ENCODE peak calls at places on chromosomes 6 and 20, in five cellular contexts. One of them, this sample, is unnamed.
A peak's percentile ranks its signal among the peaks of the same experiment; 100 is the strongest.

GRCh38 chr6:79878142-79878748 is 69.1 kb downstream of the ELOVL4 start:
- DNase-seq in CD8-positive, alpha-beta T cell: no peak
- DNase-seq in cardiac muscle cell: peak; percentile 20
- DNase-seq in IMR-90: no peak
- DNase-seq in heart left ventricle: peak; percentile 59
- DNase-seq in this sample: no peak

GRCh38 chr6:150638286-150638685 is 38.6 kb downstream of the PLEKHG1 start:
- DNase-seq in CD8-positive, alpha-beta T cell: no peak
- DNase-seq in cardiac muscle cell: no peak
- DNase-seq in IMR-90: no peak
- DNase-seq in heart left ventricle: no peak
- DNase-seq in this sample: no peak

GRCh38 chr20:17504898-17505663 is 26.1 kb downstream of the BFSP1 start:
- DNase-seq in CD8-positive, alpha-beta T cell: peak; percentile 32
- DNase-seq in cardiac muscle cell: peak; percentile 66
- DNase-seq in IMR-90: peak; percentile 59
- DNase-seq in heart left ventricle: peak; percentile 58
- DNase-seq in this sample: peak; percentile 11

GRCh38 chr20:47319517-47320252 is 36.8 kb downstream of the ZMYND8 start:
- DNase-seq in CD8-positive, alpha-beta T cell: no peak
- DNase-seq in cardiac muscle cell: peak; percentile 96
- DNase-seq in IMR-90: peak; percentile 74
- DNase-seq in heart left ventricle: no peak
- DNase-seq in this sample: peak; percentile 54

GRCh38 chr6:38443341-38443740 is 196.4 kb downstream of the BTBD9 start:
- DNase-seq in CD8-positive, alpha-beta T cell: no peak
- DNase-seq in cardiac muscle cell: peak; percentile 25
- DNase-seq in IMR-90: no peak
- DNase-seq in heart left ventricle: no peak
- DNase-seq in this sample: no peak

GRCh38 chr6:136123464-136123863 is 126.6 kb downstream of the MTFR2 start:
- DNase-seq in CD8-positive, alpha-beta T cell: no peak
- DNase-seq in cardiac muscle cell: peak; percentile 55
- DNase-seq in IMR-90: peak; percentile 73
- DNase-seq in heart left ventricle: no peak
- DNase-seq in this sample: no peak

GRCh38 chr6:37668251-37668650 is 29.4 kb downstream of the MDGA1 start:
- DNase-seq in CD8-positive, alpha-beta T cell: no peak
- DNase-seq in cardiac muscle cell: no peak
- DNase-seq in IMR-90: no peak
- DNase-seq in heart left ventricle: no peak
- DNase-seq in this sample: no peak

GRCh38 chr6:17389274-17389847 is 4.0 kb upstream of the CAP2 start:
- DNase-seq in CD8-positive, alpha-beta T cell: no peak
- DNase-seq in cardiac muscle cell: peak; percentile 34
- DNase-seq in IMR-90: peak; percentile 77
- DNase-seq in heart left ventricle: no peak
- DNase-seq in this sample: no peak

GRCh38 chr6:146770965-146771735 is 172.4 kb downstream of the ADGB start:
- DNase-seq in CD8-positive, alpha-beta T cell: peak; percentile 53
- DNase-seq in cardiac muscle cell: peak; percentile 13
- DNase-seq in IMR-90: no peak
- DNase-seq in heart left ventricle: peak; percentile 57
- DNase-seq in this sample: no peak

GRCh38 chr6:15147827-15148226 is 98.0 kb upstream of the JARID2 start:
- DNase-seq in CD8-positive, alpha-beta T cell: no peak
- DNase-seq in cardiac muscle cell: no peak
- DNase-seq in IMR-90: no peak
- DNase-seq in heart left ventricle: no peak
- DNase-seq in this sample: no peak

GRCh38 chr20:5822569-5822968 is 72.4 kb downstream of the SHLD1 start:
- DNase-seq in CD8-positive, alpha-beta T cell: no peak
- DNase-seq in cardiac muscle cell: no peak
- DNase-seq in IMR-90: no peak
- DNase-seq in heart left ventricle: no peak
- DNase-seq in this sample: no peak

DNA sequence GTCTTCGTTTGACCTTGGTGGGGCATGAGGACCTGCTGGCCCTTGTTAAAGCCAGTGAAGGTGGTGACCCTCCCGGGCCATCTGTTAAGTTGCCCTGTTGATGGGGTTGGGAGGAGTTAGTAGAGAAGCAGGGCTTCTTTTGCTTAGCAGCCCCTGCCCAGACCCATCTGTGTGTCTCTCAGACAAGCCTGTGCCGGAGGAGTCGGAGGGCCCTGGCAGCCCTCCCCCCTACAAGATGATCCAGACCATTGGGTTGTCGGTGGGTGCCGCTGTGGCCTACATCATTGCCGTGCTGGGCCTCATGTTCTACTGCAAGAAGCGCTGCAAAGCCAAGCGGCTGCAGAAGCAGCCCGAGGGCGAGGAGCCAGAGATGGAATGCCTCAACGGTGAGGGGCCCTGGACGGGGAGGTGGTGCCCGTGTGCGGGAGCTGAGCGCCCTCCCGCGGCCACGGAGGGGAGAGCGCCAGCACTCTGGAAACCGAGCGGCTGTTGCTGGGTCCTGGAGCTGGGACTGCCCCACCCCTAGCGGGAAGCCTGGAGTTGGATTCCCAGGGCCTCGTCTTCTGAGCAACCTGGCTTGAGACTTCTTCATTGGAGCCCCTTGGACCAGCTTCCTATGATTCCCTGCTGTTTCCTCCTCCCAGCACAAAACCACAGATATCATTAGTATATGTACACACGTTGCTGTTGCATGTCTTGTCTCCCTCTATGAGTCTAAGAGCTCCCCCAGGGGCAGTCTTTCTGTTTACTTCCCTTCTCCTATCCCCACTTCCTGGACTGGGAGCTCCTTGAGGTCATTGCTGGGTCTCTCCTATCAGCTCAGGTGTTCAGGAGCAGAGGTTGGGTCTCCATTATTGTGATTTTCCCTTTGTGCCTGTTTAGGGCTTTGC is 27.6 kb upstream of the SRF start:
- DNase-seq in CD8-positive, alpha-beta T cell: peak; percentile 79
- DNase-seq in cardiac muscle cell: peak; percentile 95
- DNase-seq in IMR-90: peak; percentile 91
- DNase-seq in heart left ventricle: peak; percentile 90
- DNase-seq in this sample: peak; percentile 76
- H3K27ac ChIP-seq in CD8-positive, alpha-beta T cell: peak overlapping the region; percentile 67
- H3K27ac ChIP-seq in cardiac muscle cell: peak overlapping the region; percentile 92
- H3K27ac ChIP-seq in IMR-90: peak overlapping the region; percentile 28
- H3K27ac ChIP-seq in heart left ventricle: peak overlapping the region; percentile 46
- H3K27ac ChIP-seq in this sample: peak overlapping the region; percentile 20

DNA sequence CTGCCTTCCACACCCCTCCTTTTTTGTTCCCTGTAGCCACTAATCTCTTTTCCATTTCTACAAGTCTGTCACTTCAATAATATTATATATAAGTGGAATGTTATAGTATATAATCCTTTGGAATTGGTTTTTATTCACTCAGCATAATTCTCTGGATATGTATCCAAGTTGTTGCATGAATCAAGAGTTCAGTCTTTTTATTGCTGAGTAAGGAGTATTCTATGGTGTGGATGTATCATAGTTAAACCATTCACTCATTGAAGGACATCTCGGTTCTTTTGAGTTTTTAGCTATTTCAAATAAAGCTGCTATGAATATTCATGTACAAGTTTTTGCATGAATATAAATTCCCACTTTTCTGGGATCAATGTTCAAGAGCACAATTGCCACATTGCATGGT is 69.5 kb upstream of the TASP1 start:
- DNase-seq in CD8-positive, alpha-beta T cell: no peak
- DNase-seq in cardiac muscle cell: no peak
- DNase-seq in IMR-90: no peak
- DNase-seq in heart left ventricle: no peak
- DNase-seq in this sample: no peak
- H3K27me3 ChIP-seq in CD8-positive, alpha-beta T cell: no peaks in the 10 kb centered on the region
- H3K27me3 ChIP-seq in cardiac muscle cell: no peaks in the 10 kb centered on the region
- H3K27me3 ChIP-seq in IMR-90: no peaks in the 10 kb centered on the region
- H3K27me3 ChIP-seq in heart left ventricle: no peaks in the 10 kb centered on the region
- H3K27me3 ChIP-seq in this sample: no peaks in the 10 kb centered on the region

GRCh38 chr6:119442776-119443184 is 93.2 kb upstream of the MAN1A1 start:
- DNase-seq in CD8-positive, alpha-beta T cell: no peak
- DNase-seq in cardiac muscle cell: no peak
- DNase-seq in IMR-90: no peak
- DNase-seq in heart left ventricle: no peak
- DNase-seq in this sample: no peak
- H3K27ac ChIP-seq in CD8-positive, alpha-beta T cell: no peak overlapping the region
- H3K27ac ChIP-seq in cardiac muscle cell: no peak overlapping the region
- H3K27ac ChIP-seq in IMR-90: no peak overlapping the region
- H3K27ac ChIP-seq in heart left ventricle: no peak overlapping the region
- H3K27ac ChIP-seq in this sample: no peak overlapping the region

GRCh38 chr6:107490568-107491058 is 696 bp downstream of the SOBP start:
- DNase-seq in CD8-positive, alpha-beta T cell: peak; percentile 20
- DNase-seq in cardiac muscle cell: no peak
- DNase-seq in IMR-90: no peak
- DNase-seq in heart left ventricle: no peak
- DNase-seq in this sample: no peak

GRCh38 chr6:107488174-107488874 is 1.6 kb upstream of the SOBP start:
- DNase-seq in CD8-positive, alpha-beta T cell: no peak
- DNase-seq in cardiac muscle cell: peak; percentile 11
- DNase-seq in IMR-90: no peak
- DNase-seq in heart left ventricle: no peak
- DNase-seq in this sample: no peak

GRCh38 chr6:107488875-107489635 is 862 bp upstream of the SOBP start:
- DNase-seq in CD8-positive, alpha-beta T cell: no peak
- DNase-seq in cardiac muscle cell: peak; percentile 34
- DNase-seq in IMR-90: peak; percentile 20
- DNase-seq in heart left ventricle: peak; percentile 57
- DNase-seq in this sample: no peak

GRCh38 chr6:107491059-107491609 is 1.2 kb downstream of the SOBP start:
- DNase-seq in CD8-positive, alpha-beta T cell: peak; percentile 12
- DNase-seq in cardiac muscle cell: peak; percentile 76
- DNase-seq in IMR-90: peak; percentile 20
- DNase-seq in heart left ventricle: peak; percentile 82
- DNase-seq in this sample: peak; percentile 31

DNA sequence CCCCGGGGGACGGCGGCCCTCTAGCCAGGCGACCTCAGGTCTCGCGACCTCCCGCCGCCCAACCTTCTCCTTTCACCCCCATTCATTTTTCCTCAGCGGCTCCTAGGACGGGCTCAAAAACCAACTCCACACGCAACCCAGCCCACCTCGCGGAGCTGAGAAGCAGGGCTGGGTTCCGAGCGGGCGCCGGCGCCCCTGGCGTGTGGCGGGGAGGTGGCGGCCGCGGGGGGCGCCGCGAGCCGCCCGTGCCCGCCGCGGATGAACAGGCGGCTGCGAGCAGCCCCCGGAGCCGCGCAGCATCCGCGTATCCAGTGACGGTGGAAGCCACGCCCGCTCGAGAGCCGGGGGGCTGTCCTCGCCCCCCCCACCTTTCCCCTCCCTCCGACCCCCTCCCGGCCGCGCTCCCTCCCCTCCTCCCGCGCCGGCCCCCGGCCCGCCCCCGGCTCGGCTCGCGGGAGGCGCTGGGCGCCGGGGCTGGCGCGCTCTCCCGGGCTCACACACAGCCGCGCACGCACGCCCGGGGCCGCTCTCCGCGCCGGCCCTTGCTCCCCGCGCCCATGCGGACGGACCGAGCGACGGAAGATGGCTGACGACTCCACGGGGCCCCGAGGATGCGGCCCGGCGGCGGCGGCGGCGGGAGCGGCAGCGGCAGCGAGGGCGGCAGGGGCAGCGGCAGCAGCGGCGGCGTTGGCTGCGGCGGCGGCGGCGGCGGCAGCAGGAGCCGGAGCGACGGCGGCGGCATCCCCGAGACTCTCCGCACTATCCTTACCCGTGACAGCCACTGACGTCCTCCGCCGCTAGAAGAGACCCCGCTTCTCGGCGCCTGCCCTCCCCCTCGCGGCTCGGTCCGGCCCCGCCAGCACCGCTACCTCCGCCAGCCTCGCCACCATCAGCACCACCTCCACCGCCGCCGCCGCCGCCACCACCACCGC is at the start of gene SOBP:
- DNase-seq in CD8-positive, alpha-beta T cell: peak; percentile 49
- DNase-seq in cardiac muscle cell: peak; percentile 70
- DNase-seq in IMR-90: peak; percentile 47
- DNase-seq in heart left ventricle: peak; percentile 81
- DNase-seq in this sample: peak; percentile 48
- H3K27me3 ChIP-seq in CD8-positive, alpha-beta T cell: peaks cover 44% of the 10 kb centered on the region
- H3K27me3 ChIP-seq in cardiac muscle cell: peaks cover 27% of the 10 kb centered on the region
- H3K27me3 ChIP-seq in IMR-90: peaks cover 15% of the 10 kb centered on the region
- H3K27me3 ChIP-seq in heart left ventricle: no peaks in the 10 kb centered on the region
- H3K27me3 ChIP-seq in this sample: no peaks in the 10 kb centered on the region

GRCh38 chr20:33697129-33697528 is 10.9 kb upstream of the E2F1 start:
- DNase-seq in CD8-positive, alpha-beta T cell: no peak
- DNase-seq in cardiac muscle cell: peak; percentile 73
- DNase-seq in IMR-90: peak; percentile 44
- DNase-seq in heart left ventricle: peak; percentile 63
- DNase-seq in this sample: peak; percentile 93
- H3K27ac ChIP-seq in CD8-positive, alpha-beta T cell: no peak overlapping the region
- H3K27ac ChIP-seq in cardiac muscle cell: no peak overlapping the region
- H3K27ac ChIP-seq in IMR-90: no peak overlapping the region
- H3K27ac ChIP-seq in heart left ventricle: peak overlapping the region; percentile 57
- H3K27ac ChIP-seq in this sample: peak overlapping the region; percentile 85

GRCh38 chr6:133591330-133591729 is 297.6 kb upstream of the TCF21 start:
- DNase-seq in CD8-positive, alpha-beta T cell: no peak
- DNase-seq in cardiac muscle cell: no peak
- DNase-seq in IMR-90: peak; percentile 57
- DNase-seq in heart left ventricle: no peak
- DNase-seq in this sample: no peak

GRCh38 chr6:133587841-133588240 is 301.1 kb upstream of the TCF21 start:
- DNase-seq in CD8-positive, alpha-beta T cell: no peak
- DNase-seq in cardiac muscle cell: peak; percentile 29
- DNase-seq in IMR-90: peak; percentile 87
- DNase-seq in heart left ventricle: no peak
- DNase-seq in this sample: no peak

GRCh38 chr6:133590196-133590595 is 298.7 kb upstream of the TCF21 start:
- DNase-seq in CD8-positive, alpha-beta T cell: no peak
- DNase-seq in cardiac muscle cell: no peak
- DNase-seq in IMR-90: no peak
- DNase-seq in heart left ventricle: no peak
- DNase-seq in this sample: no peak

GRCh38 chr6:133587396-133587795 is 301.5 kb upstream of the TCF21 start:
- DNase-seq in CD8-positive, alpha-beta T cell: no peak
- DNase-seq in cardiac muscle cell: no peak
- DNase-seq in IMR-90: no peak
- DNase-seq in heart left ventricle: no peak
- DNase-seq in this sample: no peak

GRCh38 chr6:133590814-133591213 is 298.1 kb upstream of the TCF21 start:
- DNase-seq in CD8-positive, alpha-beta T cell: no peak
- DNase-seq in cardiac muscle cell: no peak
- DNase-seq in IMR-90: peak; percentile 41
- DNase-seq in heart left ventricle: no peak
- DNase-seq in this sample: no peak
- H3K27me3 ChIP-seq in CD8-positive, alpha-beta T cell: no peaks in the 10 kb centered on the region
- H3K27me3 ChIP-seq in cardiac muscle cell: no peaks in the 10 kb centered on the region
- H3K27me3 ChIP-seq in IMR-90: no peaks in the 10 kb centered on the region
- H3K27me3 ChIP-seq in heart left ventricle: no peaks in the 10 kb centered on the region
- H3K27me3 ChIP-seq in this sample: no peaks in the 10 kb centered on the region

DNA sequence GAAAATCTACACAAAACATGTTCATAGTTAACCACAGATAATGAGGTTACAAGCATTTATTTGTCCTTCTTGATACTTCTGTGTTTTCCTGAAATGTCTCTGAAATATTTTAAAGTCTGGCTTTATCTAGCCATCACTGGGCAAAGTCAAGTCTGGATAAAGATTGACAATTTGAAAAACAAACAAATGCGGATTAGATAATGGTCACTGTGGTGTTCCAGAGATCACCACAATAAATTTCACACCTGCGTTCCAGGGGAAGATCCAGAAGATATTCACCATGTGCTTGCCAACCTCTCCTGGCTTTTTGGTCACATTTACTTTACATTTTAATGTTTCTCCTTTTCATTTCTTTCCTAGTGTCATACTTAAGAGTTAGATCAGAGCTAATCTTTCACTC is 109.7 kb upstream of the CCDC28A start:
- DNase-seq in CD8-positive, alpha-beta T cell: no peak
- DNase-seq in cardiac muscle cell: no peak
- DNase-seq in IMR-90: no peak
- DNase-seq in heart left ventricle: no peak
- DNase-seq in this sample: no peak
- H3K27ac ChIP-seq in CD8-positive, alpha-beta T cell: no peak overlapping the region
- H3K27ac ChIP-seq in cardiac muscle cell: no peak overlapping the region
- H3K27ac ChIP-seq in IMR-90: no peak overlapping the region
- H3K27ac ChIP-seq in heart left ventricle: no peak overlapping the region
- H3K27ac ChIP-seq in this sample: no peak overlapping the region